ENCODE peak calls at places on chromosome 11, in eight cellular contexts. S is stomach; Y is endothelial cell of umbilical vein; Q is Karpas-422; J is CD8-positive, alpha-beta memory T cell; G is A549; P is neuronal stem cell; A is tibial nerve. I is an unnamed sample.
A peak's percentile ranks its signal among the peaks of the same experiment; 100 is the strongest.

GRCh38 chr11:70109006-70109405 is 30.9 kb downstream of the ANO1 start:
- DNase-seq in Q (no peak), J (no peak), A (no peak), G (no peak), P (no peak), S (no peak), Y (no peak), I (no peak)

GRCh38 chr11:2700415-2701211 is 819 bp upstream of the KCNQ1OT1 start:
- DNase-seq in G (peak; percentile 57), Q (peak; percentile 77), J (peak; percentile 51), Y (peak; percentile 26), A (peak; percentile 47), S (peak; percentile 64), P (peak; percentile 51), I (peak; percentile 55)

GRCh38 chr11:56089697-56090096 is 3.4 kb upstream of the OR8I2 start:
- DNase-seq in Y (no peak), J (no peak), S (no peak), Q (peak; percentile 49), P (no peak), G (no peak), A (no peak), I (no peak)

GRCh38 chr11:96779030-96779429 is 389.2 kb downstream of the JRKL start:
- DNase-seq in S (no peak), J (no peak), G (no peak), P (no peak), Q (no peak), A (no peak), Y (no peak), I (no peak)

GRCh38 chr11:87466228-87466627 is 428.5 kb downstream of the TMEM135 start:
- DNase-seq in A (no peak), J (no peak), P (no peak), Q (no peak), Y (no peak), S (no peak), G (no peak), I (no peak)

GRCh38 chr11:1000357-1000982 is 36.0 kb downstream of the MUC6 start:
- DNase-seq in A (no peak), J (no peak), Y (no peak), G (no peak), S (no peak), Q (no peak), P (no peak), I (no peak)

GRCh38 chr11:2846056-2846455 is 39.5 kb downstream of the CDKN1C start:
- DNase-seq in G (no peak), P (no peak), S (no peak), Q (no peak), A (no peak), J (no peak), Y (no peak), I (no peak)

GRCh38 chr11:34537636-34538035 is 24.0 kb upstream of the ELF5 start:
- DNase-seq in S (no peak), P (no peak), G (no peak), J (no peak), Y (no peak), A (no peak), Q (peak; percentile 19), I (no peak)

GRCh38 chr11:13859986-13860385 is 102.5 kb upstream of the SPON1 start:
- DNase-seq in J (no peak), Q (no peak), S (no peak), Y (no peak), A (no peak), G (no peak), P (no peak), I (no peak)

GRCh38 chr11:81219661-81220060 is 1514.0 kb downstream of the FAM181B start:
- DNase-seq in Y (no peak), G (no peak), A (no peak), Q (no peak), J (no peak), S (no peak), P (no peak), I (no peak)

GRCh38 chr11:123404626-123405025 is 25.4 kb upstream of the GRAMD1B start:
- DNase-seq in G (no peak), Q (no peak), P (no peak), A (no peak), Y (peak; percentile 27), J (no peak), S (no peak), I (no peak)

GRCh38 chr11:68012843-68013610 is 2.9 kb downstream of the ALDH3B1 start:
- DNase-seq in J (no peak), G (peak; percentile 82), P (no peak), Y (no peak), S (no peak), Q (no peak), A (peak; percentile 51), I (no peak)

GRCh38 chr11:132257861-132258260 is 887.4 kb downstream of the NTM start:
- DNase-seq in P (no peak), Y (no peak), J (no peak), Q (no peak), G (no peak), S (no peak), A (no peak), I (no peak)

GRCh38 chr11:12195773-12196172 is 85.4 kb downstream of the MICAL2 start:
- DNase-seq in P (no peak), Q (no peak), G (no peak), J (peak; percentile 71), Y (no peak), A (no peak), S (no peak), I (peak; percentile 45)

GRCh38 chr11:125428486-125429173 is 67.4 kb downstream of the FEZ1 start:
- DNase-seq in S (no peak), P (no peak), G (no peak), A (no peak), Q (peak; percentile 65), J (no peak), Y (no peak), I (no peak)

DNA sequence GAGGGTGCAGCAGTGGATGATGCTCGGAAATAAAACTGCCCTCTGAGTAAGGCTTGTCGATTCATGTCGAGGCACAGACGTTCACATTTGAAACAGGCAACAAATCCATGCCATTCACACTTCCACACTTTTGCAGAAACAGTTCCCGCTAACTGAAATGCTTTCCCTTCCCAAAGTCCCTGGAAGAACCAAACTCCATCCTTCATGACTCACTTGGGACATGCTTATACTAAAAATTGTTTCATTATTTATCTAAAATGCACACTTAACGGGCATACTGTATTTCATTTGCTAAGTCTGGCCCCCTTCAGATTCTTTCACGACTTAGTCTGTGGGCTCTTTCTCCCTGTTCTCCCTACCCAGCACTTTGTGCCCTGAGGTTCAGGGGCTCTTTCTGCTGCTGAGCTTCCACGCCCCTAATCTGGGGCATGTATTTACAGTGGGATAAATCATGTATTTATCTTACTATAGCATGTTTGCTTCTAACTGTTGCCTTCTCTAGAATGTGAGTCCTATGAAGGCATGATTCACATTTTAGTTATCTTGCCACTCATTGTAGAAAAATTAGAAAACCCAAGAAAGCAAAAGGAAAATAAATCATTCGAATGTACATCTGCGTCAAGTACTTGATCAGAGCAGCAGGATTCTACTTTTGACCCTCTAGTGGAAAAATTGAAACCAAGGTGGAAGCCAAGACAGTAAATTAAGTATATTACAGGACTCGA is 12.5 kb downstream of the SCGB1A1 start:
- DNase-seq in S (no peak), J (no peak), P (no peak), Q (no peak), A (no peak), Y (no peak), G (no peak), I (no peak)
- H3K4me1 ChIP-seq in S (peaks cover 67% of the 10 kb centered on the region), J (peaks cover 23% of the 10 kb centered on the region), P (peaks cover 5% of the 10 kb centered on the region), Q (no peaks in the 10 kb centered on the region), A (no peaks in the 10 kb centered on the region), Y (no peaks in the 10 kb centered on the region), G (peaks cover 54% of the 10 kb centered on the region), I (peaks cover 9% of the 10 kb centered on the region)

GRCh38 chr11:78331711-78332110 is 85.9 kb downstream of the GAB2 start:
- DNase-seq in A (no peak), Q (no peak), S (no peak), P (no peak), Y (no peak), J (no peak), G (no peak), I (no peak)
- H3K4me1 ChIP-seq in A (no peaks in the 10 kb centered on the region), Q (no peaks in the 10 kb centered on the region), S (peaks cover 24% of the 10 kb centered on the region), P (peaks cover 4% of the 10 kb centered on the region), Y (peaks cover 7% of the 10 kb centered on the region), J (no peaks in the 10 kb centered on the region), G (no peaks in the 10 kb centered on the region), I (peaks cover 15% of the 10 kb centered on the region)

DNA sequence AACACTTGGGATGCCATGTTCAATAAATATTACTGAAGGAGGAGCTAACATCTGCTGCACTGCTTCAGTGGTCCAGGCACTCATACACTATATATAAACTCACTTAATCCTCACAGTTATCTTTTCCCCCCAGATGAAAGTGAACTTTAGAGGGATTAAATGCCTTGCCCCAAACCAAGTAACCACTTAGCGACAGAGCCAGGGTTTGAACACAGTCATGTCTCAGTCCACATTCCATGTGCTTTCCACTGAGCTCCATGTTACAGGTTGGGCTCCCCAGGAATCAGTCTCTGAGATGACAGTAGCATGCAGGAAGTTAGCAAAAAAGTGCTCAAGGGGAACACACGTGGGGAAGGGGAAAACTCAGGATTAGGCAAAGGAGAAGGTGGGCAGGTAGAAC is 59.3 kb downstream of the ENDOD1 start:
- DNase-seq in J (no peak), G (no peak), A (no peak), S (no peak), P (no peak), Y (no peak), Q (no peak), I (no peak)
- H3K4me1 ChIP-seq in J (peaks cover 19% of the 10 kb centered on the region), G (peaks cover 12% of the 10 kb centered on the region), A (no peaks in the 10 kb centered on the region), S (peaks cover 68% of the 10 kb centered on the region), P (peaks cover 16% of the 10 kb centered on the region), Y (peaks cover 47% of the 10 kb centered on the region), Q (peaks cover 21% of the 10 kb centered on the region), I (peaks cover 3% of the 10 kb centered on the region)

GRCh38 chr11:83026229-83026628 is 45.5 kb downstream of the RAB30 start:
- DNase-seq in S (no peak), G (no peak), Q (no peak), J (no peak), P (no peak), Y (no peak), A (no peak), I (no peak)

GRCh38 chr11:83023410-83023809 is 48.3 kb downstream of the RAB30 start:
- DNase-seq in S (no peak), G (no peak), J (no peak), A (no peak), Y (no peak), P (no peak), Q (peak; percentile 96), I (no peak)

GRCh38 chr11:83025267-83025704 is 46.4 kb downstream of the RAB30 start:
- DNase-seq in J (no peak), Q (no peak), Y (peak; percentile 60), S (no peak), P (no peak), G (no peak), A (no peak), I (no peak)

GRCh38 chr11:83021780-83022125 is 49.9 kb downstream of the RAB30 start:
- DNase-seq in P (no peak), Y (no peak), G (no peak), Q (no peak), A (no peak), J (no peak), S (no peak), I (no peak)

DNA sequence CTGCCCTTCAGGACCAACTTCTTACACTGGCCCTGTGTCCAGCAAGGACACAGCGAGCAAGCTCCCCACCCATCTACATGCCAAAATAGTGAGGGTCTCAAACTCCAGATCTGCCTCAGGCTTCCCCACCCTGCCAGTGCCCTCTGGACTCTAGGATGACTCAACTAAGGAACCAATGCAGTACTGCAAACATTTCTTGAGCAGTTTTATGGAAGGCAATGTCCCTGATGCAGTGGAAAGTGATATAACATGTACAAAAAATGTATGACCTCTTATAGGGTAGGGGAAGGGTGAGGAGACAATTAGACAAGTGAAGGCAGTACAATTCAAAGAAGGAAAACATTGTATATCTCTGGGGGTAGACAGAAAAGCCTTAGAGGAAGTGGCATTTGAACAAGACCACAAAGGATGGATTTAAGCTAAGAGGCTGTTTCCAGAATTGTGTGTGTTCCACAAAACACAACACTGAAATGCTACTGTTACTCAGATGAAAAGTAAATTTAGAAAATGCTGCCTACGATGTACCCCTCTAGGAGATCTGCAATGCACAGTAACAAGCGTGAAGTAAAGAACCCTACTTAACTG is 47.3 kb downstream of the RAB30 start:
- DNase-seq in J (no peak), Y (no peak), P (no peak), Q (no peak), A (no peak), G (no peak), S (no peak), I (peak; percentile 37)
- H3K4me1 ChIP-seq in J (peaks cover 19% of the 10 kb centered on the region), Y (peaks cover 11% of the 10 kb centered on the region), P (peaks cover 3% of the 10 kb centered on the region), Q (peaks cover 95% of the 10 kb centered on the region), A (peaks cover 3% of the 10 kb centered on the region), G (peaks cover 19% of the 10 kb centered on the region), S (peaks cover 40% of the 10 kb centered on the region), I (peaks cover 3% of the 10 kb centered on the region)

I was measured in small intestine.